ENCODE peak calls at places on chromosome 15, in six cellular contexts. T is thyroid gland, V is breast epithelium, E is uterus, P is GM12891, S is stomach. X is an unnamed sample.
A peak's percentile ranks its signal among the peaks of the same experiment; 100 is the strongest.

GRCh38 chr15:57866149-57866736 is 159.7 kb downstream of the POLR2M start:
- DNase-seq in P (peak; percentile 3), E (peak; percentile 37), T (peak; percentile 73), S (peak; percentile 78), V (no peak), X (peak; percentile 66)

GRCh38 chr15:80691575-80691974 is 3.5 kb upstream of the ABHD17C start:
- DNase-seq in T (no peak), P (no peak), V (no peak), S (no peak), E (no peak), X (no peak)

GRCh38 chr15:60780147-60780546 is 301.2 kb upstream of the ICE2 start:
- DNase-seq in V (no peak), T (no peak), P (no peak), S (no peak), E (no peak), X (no peak)

GRCh38 chr15:48868549-48868948 is 9.4 kb upstream of the EID1 start:
- DNase-seq in V (no peak), S (no peak), T (no peak), E (no peak), P (no peak), X (no peak)

GRCh38 chr15:35000511-35000910 is 12.4 kb upstream of the ZNF770 start:
- DNase-seq in E (no peak), S (no peak), V (no peak), T (peak; percentile 60), P (no peak), X (no peak)

GRCh38 chr15:100338971-100339444 is 2.8 kb downstream of the ADAMTS17 start:
- DNase-seq in S (peak; percentile 61), T (peak; percentile 79), P (no peak), E (peak; percentile 64), V (no peak), X (peak; percentile 55)

GRCh38 chr15:59180946-59181345 is 25.7 kb upstream of the LDHAL6B start:
- DNase-seq in V (no peak), T (no peak), S (no peak), E (no peak), P (no peak), X (no peak)

GRCh38 chr15:76939715-76940114 is 8.2 kb downstream of the RCN2 start:
- DNase-seq in T (no peak), P (no peak), E (no peak), V (no peak), S (no peak), X (no peak)

GRCh38 chr15:100033140-100033857 is 300.1 kb upstream of the LYSMD4 start:
- DNase-seq in T (no peak), E (no peak), P (no peak), S (no peak), V (no peak), X (no peak)

GRCh38 chr15:58438956-58439355 is 7.2 kb downstream of the LIPC start:
- DNase-seq in V (no peak), S (no peak), T (peak; percentile 63), E (no peak), P (no peak), X (peak; percentile 65)

GRCh38 chr15:84034831-84035753 is 200.5 kb upstream of the GOLGA6L4 start:
- DNase-seq in P (peak; percentile 13), V (no peak), S (no peak), T (no peak), E (no peak), X (no peak)

GRCh38 chr15:82535566-82536408 is 4.5 kb downstream of the RPS17 start:
- DNase-seq in P (no peak), T (no peak), E (no peak), V (no peak), S (no peak), X (no peak)

GRCh38 chr15:58632789-58633188 is 116.7 kb downstream of the ADAM10 start:
- DNase-seq in P (no peak), V (no peak), S (no peak), E (no peak), T (no peak), X (no peak)

GRCh38 chr15:51322622-51323296 is 15.6 kb downstream of the CYP19A1 start:
- DNase-seq in P (no peak), E (no peak), V (no peak), T (peak; percentile 40), S (peak; percentile 31), X (peak; percentile 78)

GRCh38 chr15:72813345-72814004 is 29.9 kb upstream of the ADPGK start:
- DNase-seq in S (no peak), V (no peak), E (no peak), P (no peak), T (no peak), X (peak; percentile 12)

GRCh38 chr15:101433396-101433795 is 56.1 kb downstream of the PCSK6 start:
- DNase-seq in T (no peak), S (peak; percentile 20), E (no peak), P (no peak), V (no peak), X (no peak)

GRCh38 chr15:58448906-58449305 is 17.1 kb downstream of the LIPC start:
- DNase-seq in T (no peak), S (no peak), P (no peak), V (no peak), E (no peak), X (no peak)

GRCh38 chr15:51842852-51843737 is 13.6 kb downstream of the TMOD3 start:
- DNase-seq in V (no peak), P (no peak), T (no peak), E (no peak), S (no peak), X (no peak)

GRCh38 chr15:76336254-76337046 is at the start of gene ISL2:
- DNase-seq in V (no peak), E (no peak), S (peak; percentile 67), T (no peak), P (peak; percentile 81), X (peak; percentile 91)

GRCh38 chr15:72784233-72784876 is 797 bp upstream of the ADPGK start:
- DNase-seq in E (peak; percentile 62), S (no peak), T (no peak), V (no peak), P (peak; percentile 18), X (peak; percentile 50)

GRCh38 chr15:90883526-90883931 is 775 bp upstream of the FES start:
- DNase-seq in T (no peak), E (no peak), S (no peak), V (no peak), P (no peak), X (no peak)

GRCh38 chr15:31345606-31346366 is 19.2 kb downstream of the KLF13 start:
- DNase-seq in P (no peak), E (no peak), S (no peak), V (no peak), T (no peak), X (no peak)

GRCh38 chr15:58425185-58425584 is 6.6 kb upstream of the LIPC start:
- DNase-seq in T (no peak), S (no peak), E (no peak), P (no peak), V (no peak), X (no peak)

GRCh38 chr15:61342390-61342789 is 113.3 kb upstream of the RORA start:
- DNase-seq in V (no peak), E (no peak), T (no peak), P (no peak), S (no peak), X (no peak)

GRCh38 chr15:90067953-90068613 is 34.2 kb downstream of the IDH2 start:
- DNase-seq in S (no peak), T (peak; percentile 94), P (no peak), V (no peak), E (no peak), X (peak; percentile 79)

GRCh38 chr15:35182841-35183479 is 97.9 kb upstream of the NANOGP8 start:
- DNase-seq in T (no peak), P (no peak), S (no peak), E (no peak), V (no peak), X (no peak)

GRCh38 chr15:84603630-84604379 is 3.0 kb downstream of the ZSCAN2 start:
- DNase-seq in S (no peak), P (no peak), T (no peak), V (no peak), E (no peak), X (no peak)

DNA sequence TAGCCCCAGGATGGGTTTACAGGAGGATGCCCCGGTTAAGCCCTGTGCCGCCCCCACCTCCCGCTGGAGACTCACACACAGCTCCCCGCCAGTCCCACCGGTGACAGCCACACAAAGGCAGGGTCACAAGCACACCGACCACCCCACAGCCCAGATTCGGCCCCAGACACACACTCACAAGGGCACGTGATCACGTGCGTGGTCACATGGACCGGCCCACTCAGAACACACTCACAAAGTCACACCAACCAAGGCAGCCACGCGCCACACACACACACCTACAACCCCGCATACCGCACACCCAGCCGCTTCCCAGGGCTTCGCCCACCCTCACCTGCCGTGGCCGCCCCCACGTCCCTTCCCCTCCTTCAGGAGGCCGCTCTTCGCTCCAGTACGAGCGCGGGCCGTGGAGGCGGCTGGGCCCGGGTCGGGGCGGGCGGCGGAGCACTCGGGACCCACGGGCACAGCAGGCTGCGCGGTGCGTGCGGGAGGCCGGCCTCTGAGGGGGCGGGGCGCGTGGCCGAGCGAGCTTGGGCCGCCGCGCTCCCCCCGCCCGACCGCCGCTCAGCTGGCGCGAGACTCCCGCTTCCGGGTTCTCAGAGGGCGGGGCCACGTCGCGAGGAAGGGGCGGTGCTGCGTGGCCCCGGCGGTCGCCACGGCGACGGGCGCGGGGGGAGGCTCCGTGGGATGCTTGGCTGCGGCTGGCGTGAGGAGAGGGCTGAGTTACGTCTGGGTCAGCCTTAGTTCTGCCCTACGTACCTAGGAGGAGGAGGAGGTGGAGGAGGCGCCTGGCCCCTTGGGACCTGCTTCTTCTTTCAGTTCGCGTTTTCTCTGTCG is at the start of gene SPG21:
- DNase-seq in P (peak; percentile 84), S (peak; percentile 94), T (peak; percentile 95), E (peak; percentile 92), V (peak; percentile 90), X (peak; percentile 96)
- TF ChIP-seq POLR2A in P (peak; percentile 76), S (no peak), T (peak; percentile 18), E (peak; percentile 70), V (no peak), X (peak; percentile 64)

GRCh38 chr15:39597336-39597735 is 16.5 kb downstream of the THBS1 start:
- DNase-seq in S (no peak), P (no peak), T (no peak), V (no peak), E (no peak), X (no peak)

GRCh38 chr15:39598958-39599845 is 18.3 kb downstream of the THBS1 start:
- DNase-seq in T (no peak), S (no peak), E (no peak), V (no peak), P (no peak), X (no peak)

GRCh38 chr15:39596358-39597051 is 15.6 kb downstream of the THBS1 start:
- DNase-seq in T (no peak), P (no peak), S (no peak), V (no peak), E (no peak), X (no peak)

GRCh38 chr15:39598186-39598850 is 17.4 kb downstream of the THBS1 start:
- DNase-seq in E (no peak), P (no peak), S (no peak), T (no peak), V (no peak), X (no peak)

GRCh38 chr15:39597751-39598185 is 16.9 kb downstream of the THBS1 start:
- DNase-seq in T (no peak), E (no peak), S (no peak), P (no peak), V (no peak), X (no peak)
- TF ChIP-seq POLR2A in T (no peak), E (no peak), S (no peak), P (no peak), V (no peak), X (no peak)

GRCh38 chr15:27475395-27475794 is 504.4 kb downstream of the GABRG3 start:
- DNase-seq in P (no peak), E (no peak), T (no peak), S (no peak), V (no peak), X (no peak)
- TF ChIP-seq POLR2A in P (no peak), E (no peak), T (no peak), S (no peak), V (no peak), X (no peak)

GRCh38 chr15:44738340-44738984 is 2.1 kb downstream of the TRIM69 start:
- DNase-seq in S (no peak), E (no peak), V (no peak), T (no peak), P (no peak), X (no peak)
- TF ChIP-seq POLR2A in S (no peak), E (no peak), V (no peak), T (no peak), P (no peak), X (no peak)

X was measured in upper lobe of left lung.